ENCODE peak calls at places on chromosomes 1 and 21, in five cellular contexts. One of them, this sample, is unnamed.

GRCh38 chr21:42737969-42738590 is 84.7 kb downstream of the PDE9A start:
- DNase-seq in A549: no peak
- DNase-seq in heart left ventricle: peak
- DNase-seq in RWPE2: no peak
- DNase-seq in uterus: peak
- DNase-seq in this sample: peak

GRCh38 chr1:161217831-161218230 is 2.7 kb downstream of the FCER1G start:
- DNase-seq in uterus: no peak
- DNase-seq in A549: no peak
- DNase-seq in RWPE2: no peak
- DNase-seq in heart left ventricle: no peak
- DNase-seq in this sample: no peak

GRCh38 chr1:7295946-7296345 is 475.1 kb upstream of the VAMP3 start:
- DNase-seq in A549: no peak
- DNase-seq in uterus: no peak
- DNase-seq in heart left ventricle: no peak
- DNase-seq in RWPE2: no peak
- DNase-seq in this sample: no peak

GRCh38 chr1:230356869-230357778 is 69.0 kb downstream of the PGBD5 start:
- DNase-seq in A549: no peak
- DNase-seq in heart left ventricle: no peak
- DNase-seq in uterus: no peak
- DNase-seq in RWPE2: no peak
- DNase-seq in this sample: no peak

GRCh38 chr1:172085372-172085771 is 244.1 kb downstream of the DNM3 start:
- DNase-seq in A549: no peak
- DNase-seq in uterus: no peak
- DNase-seq in heart left ventricle: no peak
- DNase-seq in RWPE2: no peak
- DNase-seq in this sample: no peak

GRCh38 chr1:174448531-174448883 is 743 bp downstream of the GPR52 start:
- DNase-seq in A549: no peak
- DNase-seq in heart left ventricle: no peak
- DNase-seq in uterus: no peak
- DNase-seq in RWPE2: no peak
- DNase-seq in this sample: no peak

GRCh38 chr1:50779811-50780210 is 180.3 kb downstream of the FAF1 start:
- DNase-seq in heart left ventricle: no peak
- DNase-seq in uterus: no peak
- DNase-seq in A549: no peak
- DNase-seq in RWPE2: no peak
- DNase-seq in this sample: no peak

GRCh38 chr1:32894681-32895080 is 6.5 kb downstream of the TMEM54 start:
- DNase-seq in uterus: no peak
- DNase-seq in A549: no peak
- DNase-seq in heart left ventricle: no peak
- DNase-seq in RWPE2: no peak
- DNase-seq in this sample: peak

GRCh38 chr1:101028466-101028865 is 2.9 kb upstream of the DPH5 start:
- DNase-seq in A549: no peak
- DNase-seq in RWPE2: no peak
- DNase-seq in heart left ventricle: no peak
- DNase-seq in uterus: no peak
- DNase-seq in this sample: no peak

GRCh38 chr1:237091691-237092090 is 49.7 kb downstream of the RYR2 start:
- DNase-seq in RWPE2: no peak
- DNase-seq in heart left ventricle: no peak
- DNase-seq in A549: no peak
- DNase-seq in uterus: no peak
- DNase-seq in this sample: no peak

GRCh38 chr21:33217168-33217567 is 12.6 kb upstream of the IFNAR2 start:
- DNase-seq in heart left ventricle: no peak
- DNase-seq in RWPE2: no peak
- DNase-seq in uterus: no peak
- DNase-seq in A549: no peak
- DNase-seq in this sample: no peak

GRCh38 chr1:243708210-243708609 is 141.8 kb downstream of the AKT3 start:
- DNase-seq in A549: no peak
- DNase-seq in heart left ventricle: no peak
- DNase-seq in uterus: no peak
- DNase-seq in RWPE2: no peak
- DNase-seq in this sample: no peak

GRCh38 chr21:34630536-34631143 is 15.7 kb upstream of the RCAN1 start:
- DNase-seq in A549: peak
- DNase-seq in heart left ventricle: peak
- DNase-seq in RWPE2: no peak
- DNase-seq in uterus: no peak
- DNase-seq in this sample: peak

GRCh38 chr1:41805771-41806471 is 112.8 kb downstream of the HIVEP3 start:
- DNase-seq in uterus: no peak
- DNase-seq in A549: no peak
- DNase-seq in RWPE2: no peak
- DNase-seq in heart left ventricle: no peak
- DNase-seq in this sample: no peak

GRCh38 chr21:29938968-29939858 is 583 bp downstream of the GRIK1 start:
- DNase-seq in uterus: no peak
- DNase-seq in heart left ventricle: no peak
- DNase-seq in A549: no peak
- DNase-seq in RWPE2: no peak
- DNase-seq in this sample: no peak

GRCh38 chr1:221777434-221778072 is 35.7 kb upstream of the DUSP10 start:
- DNase-seq in RWPE2: no peak
- DNase-seq in uterus: no peak
- DNase-seq in heart left ventricle: no peak
- DNase-seq in A549: no peak
- DNase-seq in this sample: no peak

GRCh38 chr1:226939439-226940028 is 560 bp upstream of the COQ8A start:
- DNase-seq in heart left ventricle: peak
- DNase-seq in A549: peak
- DNase-seq in RWPE2: no peak
- DNase-seq in uterus: peak
- DNase-seq in this sample: peak

GRCh38 chr1:189803364-189803763 is 674.3 kb downstream of the BRINP3 start:
- DNase-seq in uterus: no peak
- DNase-seq in heart left ventricle: no peak
- DNase-seq in A549: no peak
- DNase-seq in RWPE2: no peak
- DNase-seq in this sample: no peak

GRCh38 chr1:13749543-13750307 is 49.7 kb downstream of the PRDM2 start:
- DNase-seq in RWPE2: no peak
- DNase-seq in heart left ventricle: peak
- DNase-seq in A549: peak
- DNase-seq in uterus: peak
- DNase-seq in this sample: no peak

GRCh38 chr1:226337294-226337870 is 28.4 kb upstream of the LIN9 start:
- DNase-seq in A549: no peak
- DNase-seq in heart left ventricle: no peak
- DNase-seq in uterus: no peak
- DNase-seq in RWPE2: no peak
- DNase-seq in this sample: no peak

GRCh38 chr1:47778280-47778679 is 218.9 kb downstream of the TRABD2B start:
- DNase-seq in uterus: no peak
- DNase-seq in A549: no peak
- DNase-seq in RWPE2: no peak
- DNase-seq in heart left ventricle: no peak
- DNase-seq in this sample: no peak

GRCh38 chr1:53057134-53057533 is 4.9 kb upstream of the PODN start:
- DNase-seq in RWPE2: no peak
- DNase-seq in heart left ventricle: no peak
- DNase-seq in uterus: no peak
- DNase-seq in A549: no peak
- DNase-seq in this sample: no peak

GRCh38 chr1:43304771-43305300 is 4.1 kb downstream of the TIE1 start:
- DNase-seq in heart left ventricle: no peak
- DNase-seq in RWPE2: no peak
- DNase-seq in A549: no peak
- DNase-seq in uterus: no peak
- DNase-seq in this sample: no peak

GRCh38 chr1:201598396-201598795 is 59.5 kb downstream of the NAV1 start:
- DNase-seq in A549: no peak
- DNase-seq in heart left ventricle: no peak
- DNase-seq in RWPE2: no peak
- DNase-seq in uterus: no peak
- DNase-seq in this sample: no peak

GRCh38 chr1:248786106-248786665 is 30.6 kb upstream of the LYPD8 start:
- DNase-seq in uterus: no peak
- DNase-seq in A549: no peak
- DNase-seq in heart left ventricle: no peak
- DNase-seq in RWPE2: no peak
- DNase-seq in this sample: no peak

GRCh38 chr1:245790441-245790840 is 635.7 kb downstream of the KIF26B start:
- DNase-seq in RWPE2: no peak
- DNase-seq in heart left ventricle: no peak
- DNase-seq in A549: no peak
- DNase-seq in uterus: no peak
- DNase-seq in this sample: no peak

GRCh38 chr1:95006681-95007080 is 66.1 kb downstream of the ALG14 start:
- DNase-seq in uterus: no peak
- DNase-seq in RWPE2: no peak
- DNase-seq in heart left ventricle: no peak
- DNase-seq in A549: no peak
- DNase-seq in this sample: no peak

DNA sequence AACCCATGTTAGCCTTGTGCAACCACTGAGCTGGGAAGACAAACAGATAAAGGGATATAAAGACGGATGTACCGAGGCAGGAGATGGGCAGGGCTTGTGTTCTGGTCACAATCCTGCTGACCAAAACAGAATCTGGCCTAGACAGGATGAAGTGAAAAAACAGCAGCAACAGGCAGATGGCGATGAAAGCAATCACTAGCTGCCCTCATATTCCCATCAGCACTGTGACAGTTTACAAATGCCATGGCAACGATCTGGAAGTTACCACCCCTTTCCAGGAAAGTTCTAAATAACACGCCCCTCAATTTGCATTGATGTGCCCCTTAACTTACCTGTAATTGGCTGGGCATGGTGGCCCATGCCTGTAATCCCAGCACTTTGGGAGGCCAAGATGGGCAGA is 40.6 kb upstream of the CD46 start:
- DNase-seq in heart left ventricle: no peak
- DNase-seq in uterus: no peak
- DNase-seq in A549: peak
- DNase-seq in RWPE2: no peak
- DNase-seq in this sample: no peak
- H3K27ac ChIP-seq in heart left ventricle: no peak
- H3K27ac ChIP-seq in uterus: no peak
- H3K27ac ChIP-seq in A549: no peak
- H3K27ac ChIP-seq in RWPE2: no peak
- H3K27ac ChIP-seq in this sample: no peak

DNA sequence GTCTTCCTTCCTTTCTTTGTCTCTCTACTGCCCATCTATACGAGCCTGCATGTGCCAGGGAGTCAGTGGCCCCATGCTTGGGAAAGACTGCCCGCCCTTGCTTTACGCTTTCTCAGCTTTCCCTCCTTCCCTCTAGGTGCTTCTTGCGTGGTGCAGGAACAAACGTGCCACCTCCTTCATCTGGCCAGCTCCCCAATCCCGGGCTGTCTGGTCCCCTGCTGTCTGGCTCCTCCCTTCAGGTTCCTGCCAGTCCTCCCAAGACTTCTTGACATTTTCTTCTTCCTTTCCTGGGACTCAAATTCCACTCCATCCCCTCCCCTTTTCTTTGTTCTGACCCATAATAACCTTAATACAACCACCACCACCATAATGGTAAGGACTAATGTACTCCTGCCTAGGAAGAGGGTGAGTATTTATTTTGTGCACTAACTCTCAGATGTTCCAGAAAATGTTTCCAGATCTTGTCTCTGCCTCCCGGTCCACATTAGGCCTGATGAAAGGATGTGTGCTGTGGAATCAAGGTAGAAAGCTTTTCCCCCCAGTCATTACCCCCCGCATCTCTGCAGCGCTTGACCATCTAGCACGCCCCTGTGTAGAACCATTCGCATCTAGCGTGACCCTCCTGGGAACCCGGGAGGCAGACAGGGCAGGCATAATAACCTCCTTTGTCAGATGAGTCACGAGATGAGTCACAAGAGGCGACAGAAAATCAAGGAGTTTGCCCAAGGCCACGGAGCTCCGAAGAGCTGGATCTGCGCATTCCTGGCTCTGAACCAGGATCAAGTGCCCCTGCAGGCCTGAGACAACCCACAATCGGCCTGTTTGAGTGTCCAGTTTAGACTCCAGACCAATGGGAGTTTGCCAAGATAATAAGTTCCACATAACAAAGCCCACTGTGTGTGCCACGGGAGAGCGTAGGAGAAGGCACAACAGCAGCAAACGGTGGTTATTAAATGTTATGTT is 60.1 kb upstream of the NEK2 start:
- DNase-seq in heart left ventricle: no peak
- DNase-seq in uterus: no peak
- DNase-seq in RWPE2: peak
- DNase-seq in A549: peak
- DNase-seq in this sample: peak
- H3K4me3 ChIP-seq in heart left ventricle: no peak
- H3K4me3 ChIP-seq in uterus: no peak
- H3K4me3 ChIP-seq in RWPE2: no peak
- H3K4me3 ChIP-seq in A549: peak
- H3K4me3 ChIP-seq in this sample: no peak

DNA sequence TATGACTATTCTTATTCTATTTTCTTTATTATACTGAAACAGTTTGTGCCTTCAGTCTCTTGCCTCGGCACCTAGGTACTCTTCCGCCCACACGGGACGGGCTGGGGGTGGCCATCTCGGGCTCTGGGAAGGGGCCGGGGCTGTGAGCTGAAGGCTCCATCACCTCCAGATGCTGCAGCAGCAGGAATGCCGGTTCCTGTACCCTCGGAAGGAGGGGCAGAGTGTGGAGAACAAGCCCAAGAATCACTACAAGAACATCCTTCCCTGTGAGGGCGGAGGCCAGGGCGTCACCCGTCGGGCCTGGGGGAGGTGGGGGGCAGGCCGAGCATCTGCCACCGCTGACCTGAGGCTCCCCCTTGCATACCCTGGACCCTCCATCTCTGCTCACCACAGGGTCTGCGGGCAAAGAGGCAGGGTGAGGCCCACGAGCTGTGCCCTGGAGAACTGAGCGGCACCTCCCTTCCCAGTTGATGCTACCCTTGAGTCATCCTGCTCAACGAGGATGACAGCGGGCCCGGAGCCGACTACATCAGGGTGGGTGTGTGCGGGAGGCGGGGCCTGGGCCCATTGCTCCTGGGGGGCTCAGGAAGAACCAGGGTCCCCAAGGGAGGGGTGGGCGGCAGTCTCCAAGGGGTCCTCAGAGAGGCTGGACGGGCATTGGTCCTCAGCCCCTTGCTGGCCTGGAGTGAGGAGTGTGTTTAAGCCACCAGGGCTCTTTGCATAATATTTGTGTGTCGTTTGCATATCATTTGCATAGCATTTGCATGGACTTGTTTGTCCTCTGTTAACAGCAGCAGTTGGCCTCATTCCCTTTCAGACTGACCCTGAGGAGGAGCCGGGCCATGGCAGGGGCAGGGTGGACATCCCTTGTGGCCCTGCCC is 7.5 kb downstream of the RNF223 start:
- DNase-seq in RWPE2: no peak
- DNase-seq in A549: no peak
- DNase-seq in heart left ventricle: no peak
- DNase-seq in uterus: no peak
- DNase-seq in this sample: no peak
- TF ChIP-seq CTCF in RWPE2: no peak
- TF ChIP-seq CTCF in A549: no peak
- TF ChIP-seq CTCF in heart left ventricle: no peak
- TF ChIP-seq CTCF in uterus: no peak
- TF ChIP-seq CTCF in this sample: no peak

GRCh38 chr1:68196676-68197075 is 35.6 kb downstream of the WLS start:
- DNase-seq in heart left ventricle: no peak
- DNase-seq in A549: no peak
- DNase-seq in RWPE2: no peak
- DNase-seq in uterus: no peak
- DNase-seq in this sample: no peak
- H3K27ac ChIP-seq in heart left ventricle: peak
- H3K27ac ChIP-seq in A549: no peak
- H3K27ac ChIP-seq in RWPE2: no peak
- H3K27ac ChIP-seq in uterus: no peak
- H3K27ac ChIP-seq in this sample: no peak